ENCODE peak calls at places on chromosomes 11 and 22, in nine cellular contexts. R, M, G, I, B, S, U, Q and D are unnamed samples. For H3K4me1, the result is how much of the 10 kb centered on the place peaks cover.

GRCh38 chr11:119779195-119780071 is 50.4 kb upstream of the NECTIN1 start:
- DNase-seq in S (no peak), B (no peak), Q (peak), U (no peak), R (no peak), M (no peak), I (no peak), G (no peak), D (no peak)

GRCh38 chr11:70671611-70672010 is 273.3 kb downstream of the CTTN start:
- DNase-seq in I (no peak), M (no peak), S (no peak), B (no peak), U (no peak), G (no peak), R (no peak), Q (no peak), D (no peak)

GRCh38 chr11:68326334-68327215 is 14.2 kb downstream of the LRP5 start:
- DNase-seq in Q (peak), B (no peak), G (no peak), M (no peak), R (no peak), I (no peak), S (no peak), U (no peak), D (no peak)

GRCh38 chr11:7673724-7674434 is 579 bp upstream of the CYB5R2 start:
- DNase-seq in G (peak), U (peak), B (no peak), R (peak), I (no peak), M (no peak), Q (peak), S (peak), D (peak)

GRCh38 chr11:82733444-82734119 is at the start of gene FAM181B:
- DNase-seq in I (no peak), B (no peak), S (peak), Q (peak), M (no peak), G (no peak), R (peak), U (peak), D (peak)

GRCh38 chr11:72553748-72554147 is 119.4 kb upstream of the CLPB start:
- DNase-seq in Q (no peak), S (peak), B (no peak), M (no peak), R (no peak), I (peak), G (no peak), U (no peak), D (peak)

GRCh38 chr11:35277827-35278226 is 138.9 kb downstream of the CD44 start:
- DNase-seq in Q (no peak), R (no peak), I (no peak), G (no peak), B (no peak), U (no peak), M (no peak), S (no peak), D (no peak)

GRCh38 chr11:2549080-2549479 is 104.3 kb downstream of the KCNQ1 start:
- DNase-seq in R (no peak), S (no peak), M (no peak), G (no peak), U (no peak), B (no peak), Q (no peak), I (no peak), D (no peak)

GRCh38 chr11:31655483-31655882 is 145.9 kb downstream of the ELP4 start:
- DNase-seq in B (no peak), R (peak), G (peak), S (peak), Q (no peak), I (no peak), M (peak), U (no peak), D (no peak)

GRCh38 chr11:8095356-8095755 is 14.3 kb downstream of the TUB start:
- DNase-seq in M (no peak), S (no peak), I (no peak), B (no peak), U (no peak), R (no peak), Q (no peak), G (no peak), D (no peak)

GRCh38 chr11:2709429-2709828 is 9.6 kb upstream of the KCNQ1OT1 start:
- DNase-seq in M (no peak), I (no peak), Q (no peak), S (no peak), R (peak), B (no peak), U (peak), G (no peak), D (no peak)

GRCh38 chr22:44701824-44702478 is at the start of gene PRR5:
- DNase-seq in G (peak), R (peak), I (peak), U (peak), Q (peak), M (peak), S (peak), B (no peak), D (peak)

GRCh38 chr22:48528221-48528915 is 1299.3 kb downstream of the BRD1 start:
- DNase-seq in R (no peak), M (no peak), I (no peak), G (no peak), B (no peak), U (peak), S (no peak), Q (no peak), D (no peak)

GRCh38 chr11:32427935-32428664 is 7.2 kb downstream of the WT1 start:
- DNase-seq in R (no peak), S (peak), G (no peak), I (no peak), U (no peak), Q (peak), M (no peak), B (no peak), D (peak)

GRCh38 chr22:36979511-36979910 is 39.7 kb downstream of the TST start:
- DNase-seq in R (no peak), S (no peak), G (no peak), B (no peak), M (no peak), U (no peak), I (no peak), Q (no peak), D (no peak)

GRCh38 chr11:48006301-48006992 is 26.1 kb downstream of the PTPRJ start:
- DNase-seq in R (peak), U (no peak), I (no peak), S (no peak), G (no peak), B (no peak), M (peak), Q (no peak), D (no peak)

GRCh38 chr11:46015941-46016340 is 93.5 kb downstream of the LARGE2 start:
- DNase-seq in Q (no peak), M (peak), I (no peak), G (no peak), R (no peak), S (no peak), B (no peak), U (no peak), D (no peak)

GRCh38 chr11:96333076-96333744 is 9.8 kb downstream of the MAML2 start:
- DNase-seq in I (no peak), B (no peak), M (no peak), U (no peak), G (no peak), Q (no peak), S (no peak), R (peak), D (peak)

GRCh38 chr11:120089036-120090001 is 48.6 kb downstream of the TRIM29 start:
- DNase-seq in S (no peak), R (no peak), M (no peak), G (no peak), I (no peak), Q (no peak), B (no peak), U (no peak), D (no peak)

GRCh38 chr22:28940441-28940840 is 57.1 kb downstream of the ZNRF3 start:
- DNase-seq in B (no peak), M (no peak), S (peak), I (no peak), Q (no peak), U (no peak), G (no peak), R (no peak), D (no peak)

GRCh38 chr22:24827305-24827704 is 21.3 kb downstream of the SGSM1 start:
- DNase-seq in S (no peak), M (peak), I (no peak), B (no peak), Q (no peak), G (no peak), U (peak), R (no peak), D (no peak)

GRCh38 chr22:50678218-50678650 is 5.6 kb downstream of the SHANK3 start:
- DNase-seq in R (no peak), S (no peak), M (no peak), Q (peak), G (no peak), I (no peak), U (no peak), B (no peak), D (no peak)

GRCh38 chr11:69445131-69445470 is 36.4 kb upstream of the LINC01488 start:
- DNase-seq in Q (no peak), R (no peak), M (no peak), G (no peak), S (no peak), B (no peak), I (no peak), U (no peak), D (no peak)

GRCh38 chr11:71158936-71159335 is 93.4 kb downstream of the SHANK2 start:
- DNase-seq in G (no peak), Q (no peak), I (no peak), S (no peak), B (no peak), U (no peak), R (no peak), M (no peak), D (no peak)

GRCh38 chr11:123082977-123083376 is 21.0 kb upstream of the HSPA8 start:
- DNase-seq in M (no peak), G (no peak), U (no peak), R (no peak), B (no peak), S (no peak), Q (no peak), I (no peak), D (no peak)

GRCh38 chr11:65491614-65492386 is 7.0 kb upstream of the MALAT1 start:
- DNase-seq in U (peak), Q (no peak), G (peak), S (peak), B (no peak), R (peak), I (peak), M (peak), D (peak)

GRCh38 chr11:121482231-121483129 is 29.7 kb upstream of the SORL1-AS1 start:
- DNase-seq in B (peak), I (peak), G (no peak), U (no peak), M (no peak), S (no peak), R (peak), Q (no peak), D (no peak)

GRCh38 chr11:100442017-100442416 is 245.1 kb upstream of the ARHGAP42 start:
- DNase-seq in Q (no peak), I (no peak), B (no peak), U (no peak), M (no peak), S (no peak), G (no peak), R (no peak), D (no peak)

GRCh38 chr11:33701831-33702230 is 1.2 kb upstream of the C11orf91 start:
- DNase-seq in Q (no peak), B (no peak), R (peak), M (peak), S (no peak), I (no peak), G (no peak), U (no peak), D (no peak)

GRCh38 chr11:109512249-109512648 is 90.3 kb downstream of the C11orf87 start:
- DNase-seq in M (no peak), S (no peak), U (no peak), G (no peak), Q (no peak), R (peak), B (no peak), I (no peak), D (no peak)

GRCh38 chr11:98455500-98456186 is 565.1 kb upstream of the CNTN5 start:
- DNase-seq in S (peak), U (no peak), R (no peak), M (peak), G (no peak), B (no peak), Q (no peak), I (no peak), D (peak)

GRCh38 chr11:19498986-19499669 is 213.5 kb upstream of the NAV2 start:
- DNase-seq in U (peak), S (no peak), I (no peak), R (peak), B (no peak), Q (no peak), G (no peak), M (no peak), D (no peak)

GRCh38 chr11:19502691-19503253 is 209.9 kb upstream of the NAV2 start:
- DNase-seq in B (no peak), Q (no peak), U (no peak), M (no peak), S (no peak), R (no peak), I (no peak), G (no peak), D (no peak)

DNA sequence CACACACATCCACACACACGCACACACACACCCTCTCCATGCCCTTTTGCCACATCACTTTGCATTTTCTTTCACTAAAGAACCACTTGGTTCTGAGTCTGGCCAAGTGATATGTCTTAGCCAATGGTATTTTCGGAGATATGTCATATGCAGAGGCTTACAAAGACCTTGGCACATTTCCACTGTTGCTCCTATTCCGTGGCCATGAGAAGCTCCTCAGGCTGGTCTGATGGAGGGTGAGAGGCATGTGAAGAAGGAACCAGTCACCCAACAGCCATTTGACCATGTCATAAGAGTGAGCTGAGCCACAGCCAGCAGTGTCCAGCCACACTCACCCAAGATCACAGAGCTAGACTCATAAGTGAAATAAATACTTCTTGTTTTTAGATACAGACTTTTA is 212.6 kb upstream of the NAV2 start:
- DNase-seq in Q (no peak), R (peak), M (no peak), I (no peak), B (no peak), U (no peak), S (no peak), G (no peak), D (no peak)
- H3K4me2 ChIP-seq in Q (no peak), R (peak), M (no peak), I (no peak), B (no peak), U (no peak), S (no peak), G (no peak), D (no peak)

GRCh38 chr11:112292188-112292587 is 31.5 kb upstream of the PLET1 start:
- DNase-seq in Q (no peak), R (no peak), B (no peak), I (no peak), S (no peak), U (no peak), G (no peak), M (no peak), D (no peak)

GRCh38 chr11:112293614-112294013 is 33.0 kb upstream of the PLET1 start:
- DNase-seq in U (no peak), G (no peak), S (no peak), B (no peak), R (no peak), I (no peak), M (no peak), Q (no peak), D (no peak)

GRCh38 chr11:112294688-112295340 is 34.2 kb upstream of the PLET1 start:
- DNase-seq in I (no peak), B (no peak), S (no peak), R (no peak), G (no peak), M (no peak), U (no peak), Q (no peak), D (no peak)

GRCh38 chr11:112291191-112291590 is 30.5 kb upstream of the PLET1 start:
- DNase-seq in M (no peak), S (no peak), G (no peak), R (no peak), I (no peak), U (no peak), B (no peak), Q (no peak), D (no peak)

DNA sequence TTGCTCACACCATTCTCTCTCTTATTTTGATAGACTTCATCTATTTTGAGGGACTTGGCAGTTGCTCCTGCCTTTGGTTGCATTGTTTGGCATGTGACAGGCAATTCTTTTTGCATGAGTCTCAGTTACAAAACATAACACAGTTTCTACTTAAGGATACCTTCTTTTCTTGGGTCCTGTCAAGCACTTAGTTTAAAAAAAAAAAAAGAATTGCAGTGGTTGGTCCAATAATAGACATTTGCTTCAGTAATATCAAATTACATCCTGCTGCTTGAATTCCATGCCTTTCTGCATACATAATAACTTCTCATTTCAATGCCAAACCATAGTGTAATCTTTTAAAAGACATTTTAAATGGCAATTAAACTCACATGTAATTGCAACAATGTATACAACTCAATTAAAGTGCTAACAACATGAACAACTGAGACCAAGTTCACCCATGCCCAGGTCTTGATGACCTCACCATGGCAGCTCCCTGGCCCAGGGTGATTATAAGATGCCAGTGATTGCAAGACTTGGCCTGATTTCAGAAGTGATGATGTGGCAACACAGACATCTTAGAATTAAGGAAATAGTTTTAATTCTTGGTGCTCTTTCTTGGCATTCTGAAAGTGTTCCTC is 32.2 kb upstream of the PLET1 start:
- DNase-seq in M (peak), Q (no peak), R (peak), G (no peak), S (no peak), U (no peak), B (no peak), I (no peak), D (no peak)
- TF ChIP-seq EZH2phosphoT487 in M (no peak), Q (no peak), R (peak), G (no peak), S (no peak), U (no peak), B (no peak), I (no peak), D (no peak)

GRCh38 chr11:64229959-64230208 is 464 bp upstream of the DNAJC4 start:
- DNase-seq in R (no peak), Q (no peak), B (no peak), S (no peak), U (no peak), G (no peak), M (no peak), I (no peak), D (no peak)

GRCh38 chr11:64226507-64227051 is 505 bp downstream of the NUDT22 start:
- DNase-seq in R (peak), B (peak), G (no peak), I (peak), U (no peak), M (peak), Q (peak), S (no peak), D (peak)

GRCh38 chr11:64229090-64229958 is 1.0 kb upstream of the DNAJC4 start:
- DNase-seq in B (no peak), M (no peak), U (no peak), Q (no peak), S (no peak), R (no peak), G (no peak), I (no peak), D (no peak)

GRCh38 chr11:64225608-64226506 is at the start of the genes NUDT22 and TRPT1:
- DNase-seq in Q (peak), M (peak), B (peak), S (peak), G (no peak), I (peak), U (peak), R (peak), D (peak)

GRCh38 chr11:64227405-64227956 is 1.4 kb downstream of the NUDT22 start:
- DNase-seq in G (no peak), I (no peak), M (peak), Q (no peak), S (no peak), B (no peak), U (no peak), R (no peak), D (no peak)
- H3K4me1 ChIP-seq in G (half or more), I (under half), M (under half), Q (under half), S (under half), B (under half), U (under half), R (under half), D (under half)

GRCh38 chr11:61152816-61153592 is 8.2 kb downstream of the VPS37C start:
- DNase-seq in G (no peak), U (no peak), Q (no peak), B (no peak), S (no peak), M (peak), R (peak), I (no peak), D (no peak)
- H3K4me2 ChIP-seq in G (peak), U (peak), Q (peak), B (no peak), S (peak), M (peak), R (peak), I (no peak), D (no peak)

GRCh38 chr11:19013181-19013857 is 47.2 kb downstream of the MRGPRX2 start:
- DNase-seq in M (peak), Q (no peak), S (no peak), U (peak), B (no peak), R (no peak), I (no peak), G (no peak), D (peak)
- TF ChIP-seq EZH2phosphoT487 in M (no peak), Q (no peak), S (no peak), U (no peak), B (no peak), R (no peak), I (no peak), G (no peak), D (no peak)

GRCh38 chr22:46010951-46011626 is 34.1 kb upstream of the WNT7B start:
- DNase-seq in R (no peak), U (no peak), G (no peak), M (no peak), I (no peak), Q (no peak), B (no peak), S (no peak), D (no peak)

GRCh38 chr22:46008836-46009596 is 32.1 kb upstream of the WNT7B start:
- DNase-seq in S (no peak), R (no peak), M (no peak), Q (no peak), B (no peak), G (no peak), U (no peak), I (no peak), D (no peak)

GRCh38 chr22:46011627-46012181 is 34.7 kb upstream of the WNT7B start:
- DNase-seq in S (no peak), U (no peak), I (no peak), B (no peak), R (no peak), M (no peak), G (no peak), Q (peak), D (no peak)

GRCh38 chr22:46009730-46010129 is 32.8 kb upstream of the WNT7B start:
- DNase-seq in G (no peak), R (no peak), M (no peak), I (no peak), U (no peak), B (peak), Q (no peak), S (no peak), D (no peak)

DNA sequence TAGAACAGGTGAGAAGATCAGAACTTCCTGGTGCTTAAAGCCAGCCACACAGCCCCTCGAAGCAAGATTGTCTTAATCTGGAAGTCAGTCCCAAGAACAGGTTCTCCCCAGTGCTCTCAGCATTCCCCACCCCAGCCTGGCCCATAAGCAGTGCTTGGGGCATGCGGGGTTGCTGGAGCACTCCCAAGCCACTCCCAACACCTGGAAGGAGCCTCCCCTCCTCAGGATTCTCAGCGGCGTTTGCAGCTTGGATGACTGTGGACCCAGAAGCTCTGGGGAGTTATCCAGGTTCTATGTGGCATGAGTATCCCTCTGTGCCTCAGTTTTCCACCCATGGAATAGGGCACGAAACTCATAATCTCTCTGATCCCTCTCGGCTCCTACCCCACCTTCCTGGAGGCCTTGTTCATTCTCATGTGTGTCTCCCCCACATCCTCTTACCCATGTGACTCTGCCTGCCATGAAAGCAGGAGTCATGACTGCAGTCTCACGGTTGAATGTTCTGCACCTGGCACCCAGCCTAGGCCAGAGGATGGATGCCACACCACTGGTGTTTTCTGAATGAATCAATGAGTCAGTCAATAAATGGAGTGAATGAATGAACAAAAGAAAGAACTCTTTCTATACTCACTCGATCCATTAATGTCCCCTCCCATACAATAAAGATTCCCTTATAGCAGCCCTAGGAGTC is 33.4 kb upstream of the WNT7B start:
- DNase-seq in I (no peak), Q (no peak), M (peak), U (no peak), B (peak), G (no peak), R (peak), S (no peak), D (no peak)
- H3K4me1 ChIP-seq in I (under half), Q (under half), M (half or more), U (under half), B (under half), G (half or more), R (under half), S (under half), D (under half)